ENCODE peak calls at places on chromosomes 2 and 18, in eight cellular contexts. T is BJ, Y is mucosa of descending colon, S is ovary, C is AG04449, O is GM12865, M is cardiac muscle cell, Q is lower leg skin. H is an unnamed sample.

GRCh38 chr2:172135446-172135845 is 32.7 kb upstream of the DLX2 start:
- DNase-seq in Q (no peak), C (no peak), S (no peak), O (no peak), Y (no peak), M (no peak), T (no peak), H (no peak)

GRCh38 chr18:78727877-78728276 is 251.7 kb upstream of the SALL3 start:
- DNase-seq in O (no peak), C (no peak), Q (peak; percentile 77), S (no peak), T (no peak), M (no peak), Y (no peak), H (no peak)

GRCh38 chr2:377414-377813 is 89.5 kb upstream of the ALKAL2 start:
- DNase-seq in S (no peak), C (no peak), Q (no peak), T (no peak), M (no peak), O (no peak), Y (no peak), H (no peak)

GRCh38 chr2:86263956-86264355 is 64.7 kb downstream of the MRPL35 start:
- DNase-seq in Q (no peak), C (no peak), O (no peak), Y (no peak), T (no peak), S (no peak), M (no peak), H (no peak)

GRCh38 chr2:148614024-148614331 is 30.6 kb upstream of the EPC2 start:
- DNase-seq in M (peak; percentile 4), S (no peak), Q (no peak), O (peak; percentile 4), Y (no peak), C (no peak), T (peak; percentile 9), H (peak; percentile 34)

GRCh38 chr2:98458207-98458606 is 13.5 kb downstream of the INPP4A start:
- DNase-seq in O (no peak), T (no peak), S (no peak), Y (no peak), C (no peak), M (no peak), Q (peak; percentile 34), H (peak; percentile 74)

GRCh38 chr2:147913701-147914480 is 69.1 kb downstream of the ACVR2A start:
- DNase-seq in T (no peak), M (peak; percentile 22), O (peak; percentile 2), S (no peak), Y (no peak), C (no peak), Q (no peak), H (peak; percentile 8)

GRCh38 chr2:25168256-25169072 is at the start of gene POMC:
- DNase-seq in T (no peak), S (peak; percentile 46), Y (peak; percentile 31), C (no peak), Q (no peak), M (peak; percentile 73), O (peak; percentile 34), H (peak; percentile 33)

GRCh38 chr18:72419914-72420313 is 124.2 kb downstream of the CBLN2 start:
- DNase-seq in T (no peak), Y (no peak), O (no peak), C (no peak), S (no peak), Q (no peak), M (no peak), H (peak; percentile 17)

GRCh38 chr2:2234398-2234797 is 96.7 kb downstream of the MYT1L start:
- DNase-seq in C (no peak), M (no peak), Y (no peak), T (no peak), Q (no peak), O (no peak), S (no peak), H (no peak)

GRCh38 chr2:112601754-112602153 is 17.3 kb downstream of the CHCHD5 start:
- DNase-seq in O (no peak), S (no peak), Y (no peak), C (no peak), T (no peak), Q (peak; percentile 42), M (no peak), H (peak; percentile 39)

GRCh38 chr2:138536302-138536701 is 34.7 kb downstream of the SPOPL start:
- DNase-seq in O (peak; percentile 78), S (no peak), C (no peak), M (no peak), Y (no peak), T (peak; percentile 12), Q (no peak), H (peak; percentile 39)

GRCh38 chr2:149084924-149085795 is 46.7 kb downstream of the LYPD6B start:
- DNase-seq in Q (no peak), T (no peak), M (no peak), C (peak; percentile 63), S (no peak), Y (no peak), O (no peak), H (no peak)

GRCh38 chr2:191245046-191245868 is at the start of gene MYO1B:
- DNase-seq in O (peak; percentile 23), T (no peak), S (peak; percentile 83), Y (peak; percentile 91), M (peak; percentile 95), C (no peak), Q (peak; percentile 90), H (peak; percentile 94)

GRCh38 chr18:58205087-58205779 is 161.2 kb downstream of the NEDD4L start:
- DNase-seq in M (no peak), T (peak; percentile 63), S (no peak), Q (no peak), C (peak; percentile 84), O (no peak), Y (no peak), H (peak; percentile 74)

GRCh38 chr2:38683766-38684165 is 17.9 kb downstream of the GALM start:
- DNase-seq in Q (no peak), Y (no peak), T (no peak), C (no peak), O (no peak), S (no peak), M (no peak), H (no peak)

GRCh38 chr2:38690499-38691420 is 24.8 kb downstream of the GALM start:
- DNase-seq in M (no peak), T (peak; percentile 85), Y (peak; percentile 60), S (no peak), Q (no peak), O (no peak), C (peak; percentile 79), H (peak; percentile 93)

GRCh38 chr2:38682008-38682575 is 16.2 kb downstream of the GALM start:
- DNase-seq in C (no peak), O (no peak), Y (no peak), M (no peak), Q (no peak), S (no peak), T (no peak), H (no peak)

DNA sequence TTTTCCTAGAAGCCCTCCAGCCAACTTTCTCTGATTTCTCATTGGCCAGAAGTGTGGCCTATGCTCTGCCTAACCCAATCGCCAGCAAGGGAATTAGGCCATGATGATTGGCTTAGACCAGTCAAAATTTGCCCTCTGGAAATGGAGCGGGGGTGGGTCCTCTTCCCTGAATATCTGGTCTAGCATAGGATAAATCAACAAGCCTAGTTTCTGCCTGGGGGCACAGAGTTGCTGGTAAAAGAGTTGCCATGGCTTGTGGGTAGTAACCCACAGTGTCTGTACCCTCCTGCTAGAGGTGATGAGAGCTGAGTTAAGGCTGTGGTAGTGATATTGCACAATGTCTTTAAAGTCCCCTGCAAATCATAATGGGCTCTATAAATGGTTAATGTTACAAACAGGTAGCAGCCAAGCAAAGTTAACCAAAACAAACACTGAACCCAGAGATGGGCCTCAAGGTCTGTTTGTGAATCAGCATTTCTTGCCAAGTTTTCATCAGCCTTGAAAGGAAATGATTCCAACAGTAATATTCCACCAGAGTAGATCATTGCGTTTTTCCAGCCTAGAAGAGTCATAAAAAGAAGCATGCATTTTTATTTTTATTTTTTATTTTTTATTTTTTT is 19.3 kb downstream of the GALM start:
- DNase-seq in T (no peak), S (no peak), Y (no peak), C (no peak), O (no peak), Q (no peak), M (no peak), H (peak; percentile 33)
- H3K4me3 ChIP-seq in T (no peak overlapping the region), S (no peak overlapping the region), Y (no peak overlapping the region), C (no peak overlapping the region), O (no peak overlapping the region), Q (no peak overlapping the region), M (no peak overlapping the region), H (no peak overlapping the region)

GRCh38 chr2:219619235-219619634 is 8.2 kb upstream of the SLC4A3 start:
- DNase-seq in S (no peak), M (peak; percentile 40), Q (no peak), T (no peak), Y (no peak), C (no peak), O (no peak), H (no peak)
- TF ChIP-seq CTCF in S (no peak), M (no peak), Q (no peak), T (no peak), Y (no peak), C (no peak), O (no peak), H (no peak)

GRCh38 chr2:213148572-213149331 is 2.7 kb downstream of the IKZF2 start:
- DNase-seq in C (no peak), S (no peak), Q (no peak), M (no peak), O (peak; percentile 60), T (no peak), Y (no peak), H (no peak)

GRCh38 chr2:213147550-213147949 is 3.9 kb downstream of the IKZF2 start:
- DNase-seq in S (no peak), M (no peak), Y (no peak), T (no peak), O (peak; percentile 81), C (no peak), Q (no peak), H (no peak)

GRCh38 chr2:213150315-213150951 is 979 bp downstream of the IKZF2 start:
- DNase-seq in O (peak; percentile 41), C (no peak), Q (no peak), S (no peak), M (peak; percentile 17), Y (no peak), T (no peak), H (peak; percentile 72)

GRCh38 chr2:213149949-213150314 is 1.5 kb downstream of the IKZF2 start:
- DNase-seq in O (no peak), M (no peak), T (no peak), Y (no peak), S (no peak), Q (no peak), C (no peak), H (no peak)

GRCh38 chr2:213149332-213149875 is 2.0 kb downstream of the IKZF2 start:
- DNase-seq in O (peak; percentile 6), Y (no peak), M (no peak), Q (no peak), C (no peak), S (no peak), T (no peak), H (no peak)
- H3K4me3 ChIP-seq in O (peak overlapping the region; percentile 85), Y (no peak overlapping the region), M (peak overlapping the region; percentile 93), Q (no peak overlapping the region), C (peak overlapping the region; percentile 79), S (peak overlapping the region; percentile 94), T (peak overlapping the region; percentile 89), H (peak overlapping the region; percentile 61)

GRCh38 chr2:14942991-14943390 is 310.5 kb downstream of the LRATD1 start:
- DNase-seq in Y (no peak), Q (no peak), T (no peak), M (no peak), C (no peak), S (no peak), O (no peak), H (no peak)

GRCh38 chr2:14941151-14941631 is 308.7 kb downstream of the LRATD1 start:
- DNase-seq in Q (no peak), M (no peak), O (no peak), T (no peak), C (no peak), S (no peak), Y (no peak), H (no peak)

GRCh38 chr2:14944562-14945346 is 312.2 kb downstream of the LRATD1 start:
- DNase-seq in M (peak; percentile 28), T (no peak), Y (no peak), O (peak; percentile 46), C (no peak), Q (no peak), S (no peak), H (peak; percentile 72)
- TF ChIP-seq CTCF in M (no peak), T (no peak), Y (no peak), O (peak; percentile 53), C (no peak), Q (no peak), S (no peak), H (peak; percentile 66)